ENCODE peak calls at places on chromosomes 13 and 19, in five cellular contexts. B is H1, D is IMR-90, L is neural progenitor cell, H is astrocyte. K is an unnamed sample.

GRCh38 chr19:14774373-14774772 is 4.0 kb downstream of the ADGRE2 start:
- DNase-seq in B (peak), D (no peak), L (no peak), H (no peak), K (no peak)

GRCh38 chr13:79735228-79735627 is 254.3 kb downstream of the NDFIP2 start:
- DNase-seq in B (no peak), D (peak), L (no peak), H (peak), K (no peak)

GRCh38 chr13:59494151-59494550 is 669.6 kb downstream of the DIAPH3 start:
- DNase-seq in B (no peak), D (no peak), L (no peak), H (no peak), K (no peak)

GRCh38 chr19:33317522-33317921 is 15.2 kb upstream of the CEBPA start:
- DNase-seq in B (no peak), D (no peak), L (no peak), H (no peak), K (no peak)

GRCh38 chr19:38434549-38435051 is 1.1 kb downstream of the RYR1 start:
- DNase-seq in B (peak), D (no peak), L (peak), H (no peak), K (no peak)

GRCh38 chr19:6876790-6877189 is 10.6 kb upstream of the ADGRE1 start:
- DNase-seq in B (no peak), D (no peak), L (no peak), H (no peak), K (no peak)

GRCh38 chr19:14383898-14384669 is 2.8 kb downstream of the ADGRE5 start:
- DNase-seq in B (no peak), D (peak), L (no peak), H (peak), K (no peak)

GRCh38 chr19:13684021-13684420 is 80.3 kb upstream of the MRI1 start:
- DNase-seq in B (no peak), D (no peak), L (no peak), H (no peak), K (no peak)

GRCh38 chr13:81770868-81771505 is 1430.1 kb upstream of the SPRY2 start:
- DNase-seq in B (no peak), D (no peak), L (peak), H (no peak), K (no peak)

GRCh38 chr19:6509118-6509971 is 7.2 kb upstream of the TUBB4A start:
- DNase-seq in B (no peak), D (no peak), L (no peak), H (no peak), K (no peak)

GRCh38 chr19:8610041-8610927 is at the start of gene ADAMTS10:
- DNase-seq in B (peak), D (peak), L (peak), H (peak), K (no peak)

GRCh38 chr19:48325265-48325910 is at the start of gene EMP3:
- DNase-seq in B (peak), D (peak), L (peak), H (peak), K (peak)

GRCh38 chr19:4896372-4896771 is 6.3 kb downstream of the ARRDC5 start:
- DNase-seq in B (no peak), D (peak), L (no peak), H (peak), K (no peak)

GRCh38 chr19:18479964-18480723 is 41.7 kb downstream of the ELL start:
- DNase-seq in B (no peak), D (peak), L (no peak), H (peak), K (peak)

GRCh38 chr13:106450991-106451390 is 84.5 kb downstream of the EFNB2 start:
- DNase-seq in B (no peak), D (no peak), L (no peak), H (no peak), K (no peak)

GRCh38 chr19:2534374-2535050 is 58.6 kb downstream of the GADD45B start:
- DNase-seq in B (no peak), D (no peak), L (no peak), H (no peak), K (no peak)

GRCh38 chr19:5238700-5239099 is 101.9 kb downstream of the PTPRS start:
- DNase-seq in B (no peak), D (no peak), L (no peak), H (no peak), K (no peak)

GRCh38 chr19:46431824-46432223 is 3.1 kb upstream of the PNMA8C start:
- DNase-seq in B (peak), D (no peak), L (no peak), H (no peak), K (no peak)
- TF ChIP-seq CTCF in B (peak), D (no peak), L (peak), H (no peak), K (no peak)

GRCh38 chr19:1183543-1184172 is 9.6 kb upstream of the SBNO2 start:
- DNase-seq in B (no peak), D (peak), L (no peak), H (no peak), K (peak)
- H3K9ac ChIP-seq in B (no peak), D (no peak), L (no peak), H (peak), K (peak)

GRCh38 chr13:50170447-50171037 is 155.3 kb downstream of the KCNRG start:
- DNase-seq in B (no peak), D (peak), L (no peak), H (no peak), K (peak)
- TF ChIP-seq CTCF in B (no peak), D (peak), L (no peak), H (peak), K (peak)

GRCh38 chr19:45340232-45340898 is at the start of gene KLC3:
- DNase-seq in B (peak), D (no peak), L (peak), H (no peak), K (no peak)

GRCh38 chr19:45342911-45343310 is 2.4 kb downstream of the KLC3 start:
- DNase-seq in B (no peak), D (no peak), L (no peak), H (no peak), K (no peak)

GRCh38 chr19:45340899-45341453 is 426 bp downstream of the KLC3 start:
- DNase-seq in B (no peak), D (peak), L (peak), H (no peak), K (no peak)

GRCh38 chr19:45336696-45337251 is 3.8 kb upstream of the KLC3 start:
- DNase-seq in B (no peak), D (no peak), L (no peak), H (no peak), K (no peak)

GRCh38 chr19:45339629-45340028 is 921 bp upstream of the KLC3 start:
- DNase-seq in B (no peak), D (no peak), L (no peak), H (no peak), K (no peak)
- H3K9ac ChIP-seq in B (no peak), D (no peak), L (no peak), H (no peak), K (no peak)

DNA sequence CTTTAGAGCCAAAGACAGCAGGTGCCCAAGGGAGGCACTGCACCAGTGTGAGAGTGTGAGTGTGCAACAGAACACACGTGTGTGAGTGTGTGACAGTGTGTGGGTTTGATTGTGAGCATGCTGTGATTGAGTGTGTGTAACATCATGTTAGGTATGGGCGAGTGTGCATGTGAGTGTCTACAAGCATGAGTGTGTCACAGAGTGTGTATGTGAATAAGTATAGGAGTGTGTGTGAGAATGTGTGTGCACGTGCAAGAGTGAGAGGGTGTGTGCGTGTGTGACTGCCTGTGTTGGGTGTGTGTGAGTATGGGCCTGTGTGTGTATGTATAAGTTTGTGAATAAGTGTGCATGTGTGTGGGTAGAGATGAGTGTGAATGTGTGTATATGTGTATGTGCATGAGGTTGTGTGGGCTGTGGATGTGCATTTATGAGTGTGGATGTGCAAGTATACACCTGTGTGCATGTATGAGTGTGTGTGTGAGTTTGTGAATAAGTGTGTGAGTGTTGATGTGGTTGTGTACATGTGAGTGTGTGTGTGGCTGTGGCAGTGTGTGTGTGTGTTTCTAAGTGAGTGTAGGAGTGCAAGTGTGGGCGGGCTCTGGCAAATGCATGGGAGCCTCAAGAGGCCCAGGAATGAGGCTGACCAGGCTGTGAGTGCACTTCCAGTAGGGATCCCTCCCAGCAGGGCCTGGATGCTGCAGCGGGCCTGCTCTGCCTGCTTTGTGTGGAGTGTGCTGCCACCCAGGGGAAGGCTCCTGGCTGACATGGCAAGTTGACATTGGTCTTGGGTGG is 198.4 kb downstream of the COL4A1 start:
- DNase-seq in B (no peak), D (peak), L (peak), H (peak), K (peak)
- TF ChIP-seq CTCF in B (peak), D (peak), L (peak), H (peak), K (peak)

K was measured in endothelial cell of umbilical vein.